ENCODE peak calls at places on chromosomes 6 and 20, in five cellular contexts. A is IMR-90, I is K562, Y is SK-N-SH, G is GM12878. F is an unnamed sample.

GRCh38 chr6:169620171-169621125 is 81.4 kb downstream of the WDR27 start:
- DNase-seq in G (no peak), A (peak; percentile 86), I (no peak), Y (no peak), F (peak; percentile 60)

GRCh38 chr6:72418495-72418894 is 203.4 kb upstream of the KCNQ5 start:
- DNase-seq in A (peak; percentile 89), Y (no peak), G (no peak), I (no peak), F (no peak)

GRCh38 chr6:129206761-129207330 is 323.9 kb downstream of the LAMA2 start:
- DNase-seq in I (no peak), A (no peak), Y (no peak), G (no peak), F (no peak)

GRCh38 chr6:43481075-43481474 is 3.7 kb downstream of the TJAP1 start:
- DNase-seq in A (no peak), G (no peak), I (no peak), Y (no peak), F (no peak)

GRCh38 chr6:138953451-138953850 is 34.6 kb downstream of the REPS1 start:
- DNase-seq in G (no peak), A (peak; percentile 22), I (no peak), Y (no peak), F (no peak)

GRCh38 chr6:90500458-90500857 is 86.4 kb downstream of the MAP3K7 start:
- DNase-seq in A (no peak), Y (no peak), I (no peak), G (no peak), F (no peak)

GRCh38 chr6:13048113-13048512 is 280.2 kb downstream of the TBC1D7 start:
- DNase-seq in A (no peak), G (no peak), I (no peak), Y (no peak), F (no peak)

GRCh38 chr20:10713161-10713560 is 39.4 kb upstream of the JAG1 start:
- DNase-seq in I (no peak), G (no peak), A (no peak), Y (no peak), F (no peak)

GRCh38 chr6:140174509-140174908 is 800.1 kb upstream of the CITED2 start:
- DNase-seq in Y (no peak), I (no peak), A (peak; percentile 98), G (no peak), F (no peak)

GRCh38 chr6:163876391-163876790 is 461.9 kb downstream of the QKI start:
- DNase-seq in G (no peak), I (no peak), A (peak; percentile 57), Y (no peak), F (no peak)

GRCh38 chr20:58213112-58213511 is 15.3 kb downstream of the ANKRD60 start:
- DNase-seq in A (no peak), G (no peak), Y (peak; percentile 62), I (no peak), F (no peak)

GRCh38 chr6:63598251-63599036 is 26.2 kb downstream of the LOC128125822 start:
- DNase-seq in I (peak; percentile 67), A (peak; percentile 49), G (peak; percentile 57), Y (peak; percentile 78), F (peak; percentile 88)

GRCh38 chr6:15817100-15817499 is 154.3 kb upstream of the DTNBP1 start:
- DNase-seq in I (no peak), Y (peak; percentile 11), G (no peak), A (no peak), F (no peak)

GRCh38 chr6:108452725-108453195 is 108.0 kb upstream of the FOXO3 start:
- DNase-seq in G (no peak), I (no peak), A (peak; percentile 27), Y (no peak), F (no peak)

GRCh38 chr6:111585241-111585968 is 20.3 kb downstream of the TRAF3IP2 start:
- DNase-seq in I (no peak), G (no peak), Y (no peak), A (peak; percentile 75), F (no peak)

GRCh38 chr6:38773338-38773737 is 58.2 kb downstream of the DNAH8 start:
- DNase-seq in G (no peak), Y (no peak), I (peak; percentile 41), A (no peak), F (peak; percentile 19)

GRCh38 chr6:39669943-39670342 is 55.3 kb downstream of the KIF6 start:
- DNase-seq in I (no peak), Y (no peak), G (no peak), A (no peak), F (no peak)

GRCh38 chr20:44650777-44651493 is 564 bp downstream of the ADA start:
- DNase-seq in Y (no peak), G (no peak), I (no peak), A (no peak), F (no peak)

GRCh38 chr20:21395666-21396044 is 1.7 kb downstream of the NKX2-4 start:
- DNase-seq in G (no peak), I (no peak), Y (no peak), A (no peak), F (no peak)

GRCh38 chr6:7991992-7992815 is 72.0 kb downstream of the BLOC1S5 start:
- DNase-seq in G (peak; percentile 13), Y (peak; percentile 53), A (peak; percentile 92), I (peak; percentile 43), F (peak; percentile 69)

GRCh38 chr6:157047328-157047727 is 270.1 kb downstream of the ARID1B start:
- DNase-seq in A (no peak), G (no peak), Y (no peak), I (no peak), F (no peak)

GRCh38 chr20:41136695-41137411 is 490 bp upstream of the PLCG1 start:
- DNase-seq in A (peak; percentile 67), I (peak; percentile 97), G (no peak), Y (peak; percentile 99), F (peak; percentile 84)

GRCh38 chr6:81562169-81562568 is 190.3 kb downstream of the TENT5A start:
- DNase-seq in I (no peak), G (no peak), A (peak; percentile 89), Y (no peak), F (peak; percentile 20)

GRCh38 chr6:43308101-43308989 is at the start of gene CRIP3:
- DNase-seq in A (no peak), I (peak; percentile 70), G (no peak), Y (no peak), F (no peak)

GRCh38 chr6:159762681-159763293 is 942 bp downstream of the ACAT2 start:
- DNase-seq in I (peak; percentile 56), G (no peak), A (no peak), Y (no peak), F (peak; percentile 74)

GRCh38 chr6:13357551-13358075 is 29.3 kb upstream of the TBC1D7 start:
- DNase-seq in A (peak; percentile 77), Y (no peak), I (no peak), G (no peak), F (no peak)

GRCh38 chr6:56312049-56312448 is 64.7 kb upstream of the COL21A1 start:
- DNase-seq in A (peak; percentile 9), I (no peak), G (no peak), Y (no peak), F (no peak)

GRCh38 chr6:112600168-112600567 is 253.0 kb downstream of the RFPL4B start:
- DNase-seq in Y (no peak), I (no peak), A (no peak), G (no peak), F (no peak)

DNA sequence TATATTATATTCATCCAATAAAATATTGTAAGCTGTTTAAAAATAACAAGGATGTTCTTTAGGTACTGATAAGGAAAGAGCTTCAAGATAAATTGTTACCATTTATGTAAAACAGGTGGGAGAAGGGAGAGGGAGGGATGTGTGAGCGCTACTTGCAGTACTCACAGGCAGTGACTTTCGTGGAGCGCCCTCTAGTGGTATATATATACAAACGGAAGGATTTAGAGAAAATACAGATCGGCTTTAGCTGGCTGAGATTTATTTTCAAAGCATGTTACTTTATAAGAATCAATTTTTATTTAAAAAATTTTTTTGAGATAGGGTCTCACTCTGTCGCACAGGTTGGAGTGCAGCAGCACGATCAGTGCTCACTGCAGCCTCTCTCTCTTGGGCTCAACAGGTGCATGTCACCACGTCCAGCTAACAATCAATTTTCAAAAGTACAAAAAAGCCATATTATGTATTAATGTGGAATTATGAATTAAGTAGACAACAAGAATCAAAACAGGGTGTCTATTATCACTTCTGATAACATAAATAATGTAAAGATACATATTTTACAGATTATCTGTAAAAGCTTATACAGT is 3.3 kb upstream of the MOG start:
- DNase-seq in G (no peak), I (peak; percentile 81), Y (peak; percentile 62), A (peak; percentile 80), F (peak; percentile 69)
- TF ChIP-seq MXI1 in G (no peak), I (no peak), Y (no peak), A (no peak), F (no peak)

GRCh38 chr6:107153061-107153460 is 37.7 kb upstream of the BEND3 start:
- DNase-seq in G (no peak), Y (no peak), A (peak; percentile 69), I (no peak), F (no peak)
- TF ChIP-seq MXI1 in G (no peak), Y (no peak), A (no peak), I (no peak), F (no peak)

GRCh38 chr6:125868252-125868651 is 77.5 kb downstream of the NCOA7 start:
- DNase-seq in Y (no peak), G (no peak), I (no peak), A (no peak), F (no peak)

GRCh38 chr6:125872259-125872921 is 81.6 kb downstream of the NCOA7 start:
- DNase-seq in G (no peak), A (peak; percentile 25), I (peak; percentile 54), Y (no peak), F (no peak)

GRCh38 chr6:125868996-125869395 is 78.2 kb downstream of the NCOA7 start:
- DNase-seq in Y (peak; percentile 57), G (no peak), A (no peak), I (no peak), F (no peak)

GRCh38 chr6:125869427-125869826 is 78.7 kb downstream of the NCOA7 start:
- DNase-seq in A (no peak), Y (peak; percentile 4), I (no peak), G (no peak), F (no peak)

DNA sequence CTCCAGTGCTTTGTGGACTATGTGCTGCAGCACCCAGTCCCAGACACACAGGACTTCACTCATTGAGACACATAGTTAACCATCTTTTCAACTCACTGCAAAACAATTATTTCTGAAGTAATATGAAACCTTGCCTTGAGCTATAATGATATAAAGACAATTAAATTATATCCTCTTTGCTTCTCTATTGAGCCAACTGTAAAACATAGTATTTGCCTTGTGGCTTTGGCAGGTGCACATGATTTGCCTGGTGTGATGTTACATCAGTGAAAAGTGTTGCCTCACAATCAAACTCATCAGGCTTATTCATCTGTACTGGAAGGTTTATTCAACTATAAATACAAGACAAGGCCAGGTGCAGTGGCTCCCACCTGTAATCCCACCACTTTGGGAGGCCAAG is 80.6 kb downstream of the NCOA7 start:
- DNase-seq in Y (no peak), A (peak; percentile 21), I (no peak), G (no peak), F (no peak)
- TF ChIP-seq MXI1 in Y (no peak), A (no peak), I (no peak), G (no peak), F (no peak)

DNA sequence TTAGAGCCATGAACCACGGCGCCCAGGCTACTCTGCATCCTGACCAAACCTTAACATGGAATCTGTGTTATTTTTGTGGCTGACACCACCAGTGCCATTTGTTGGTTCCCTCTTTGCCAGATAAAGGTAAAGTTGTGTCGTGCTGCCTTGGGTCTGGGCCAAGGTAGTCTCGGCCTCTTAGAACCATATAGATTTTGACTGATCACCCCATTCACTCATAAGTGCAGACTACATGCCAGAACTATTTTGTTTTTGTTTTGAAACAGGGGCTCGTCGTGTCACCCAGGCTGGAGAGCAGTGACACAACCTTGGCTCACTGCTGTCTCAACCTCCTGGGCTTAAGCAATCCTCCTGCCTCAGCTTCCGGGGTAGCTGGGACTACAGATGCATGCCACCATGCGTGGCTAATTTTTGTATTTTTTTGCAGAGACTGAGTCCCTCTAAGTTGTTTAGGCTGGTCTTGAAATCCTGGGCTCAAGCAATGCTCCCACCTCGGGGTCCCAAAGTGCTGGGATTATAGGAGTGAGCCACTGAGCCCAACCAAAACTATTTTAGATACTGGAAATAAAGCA is 19.2 kb upstream of the RIPOR3 start:
- DNase-seq in G (no peak), A (peak; percentile 45), Y (no peak), I (no peak), F (peak; percentile 60)
- TF ChIP-seq MXI1 in G (no peak), A (no peak), Y (no peak), I (no peak), F (no peak)

F was measured in HepG2.